ENCODE peak calls at places on chromosome 19, in nine cellular contexts. B, J, R, P, D, M, A, W and T are unnamed samples.

GRCh38 chr19:49631279-49631588 is 8.7 kb downstream of the RRAS start:
- DNase-seq in R (no peak), J (no peak), A (no peak), M (no peak), D (no peak), P (peak; percentile 45), B (no peak), W (no peak), T (no peak)

GRCh38 chr19:37817180-37817911 is 38.0 kb upstream of the ZNF573 start:
- DNase-seq in A (peak; percentile 80), D (peak; percentile 86), W (no peak), R (no peak), M (peak; percentile 54), J (peak; percentile 29), P (peak; percentile 24), B (peak; percentile 87), T (peak; percentile 84)

GRCh38 chr19:4359627-4360000 is 16.3 kb downstream of the MPND start:
- DNase-seq in R (no peak), W (no peak), B (no peak), A (no peak), D (no peak), M (no peak), P (no peak), J (no peak), T (no peak)

GRCh38 chr19:16542894-16543498 is 759 bp upstream of the CHERP start:
- DNase-seq in P (peak; percentile 4), W (no peak), J (no peak), R (no peak), D (no peak), A (peak; percentile 10), M (peak; percentile 37), B (peak; percentile 13), T (no peak)

GRCh38 chr19:33477781-33478180 is 43.8 kb downstream of the PEPD start:
- DNase-seq in W (no peak), A (no peak), R (no peak), P (no peak), M (no peak), D (no peak), B (no peak), J (no peak), T (peak; percentile 20)

GRCh38 chr19:41670755-41671154 is 17.3 kb downstream of the CEACAM7 start:
- DNase-seq in J (no peak), D (no peak), P (no peak), A (no peak), W (no peak), M (no peak), B (no peak), R (no peak), T (no peak)

GRCh38 chr19:48695743-48696352 is at the start of gene FUT2:
- DNase-seq in P (no peak), R (no peak), A (peak; percentile 67), B (peak; percentile 41), W (no peak), M (no peak), J (no peak), D (no peak), T (no peak)

GRCh38 chr19:8054169-8054568 is 1.6 kb downstream of the CCL25 start:
- DNase-seq in A (no peak), B (peak; percentile 13), P (no peak), W (no peak), D (no peak), J (no peak), M (no peak), R (no peak), T (no peak)

GRCh38 chr19:20167020-20167644 is at the start of gene ZNF486:
- DNase-seq in J (peak; percentile 99), D (peak; percentile 95), M (peak; percentile 99), B (peak; percentile 98), R (peak; percentile 83), A (peak; percentile 100), P (peak; percentile 97), W (peak; percentile 94), T (peak; percentile 94)

GRCh38 chr19:19224852-19225494 is 13.2 kb downstream of the NCAN start:
- DNase-seq in W (peak; percentile 88), D (peak; percentile 27), R (peak; percentile 54), P (peak; percentile 77), J (peak; percentile 63), B (peak; percentile 91), A (peak; percentile 94), M (peak; percentile 85), T (peak; percentile 90)

GRCh38 chr19:35151273-35152065 is 3.1 kb upstream of the FXYD5 start:
- DNase-seq in D (no peak), J (no peak), P (no peak), W (no peak), A (peak; percentile 49), M (no peak), R (no peak), B (no peak), T (no peak)

GRCh38 chr19:19217110-19217509 is 5.4 kb downstream of the NCAN start:
- DNase-seq in D (no peak), B (no peak), M (no peak), P (peak; percentile 12), W (no peak), A (peak; percentile 81), R (no peak), J (no peak), T (no peak)

GRCh38 chr19:46181386-46181774 is 33.3 kb downstream of the IGFL2 start:
- DNase-seq in D (no peak), J (no peak), W (no peak), R (no peak), B (no peak), M (peak; percentile 55), A (no peak), P (peak; percentile 63), T (no peak)

GRCh38 chr19:5534787-5535586 is 32.8 kb downstream of the TINCR start:
- DNase-seq in W (no peak), P (no peak), J (no peak), A (peak; percentile 53), R (no peak), D (no peak), M (peak; percentile 27), B (no peak), T (no peak)

GRCh38 chr19:45323671-45324081 is 1.0 kb upstream of the CKM start:
- DNase-seq in W (no peak), A (peak; percentile 57), M (no peak), B (peak; percentile 56), R (no peak), D (no peak), P (peak; percentile 19), J (no peak), T (no peak)

GRCh38 chr19:41969196-41969595 is 10.1 kb upstream of the RABAC1 start:
- DNase-seq in W (no peak), P (no peak), R (no peak), J (no peak), A (no peak), D (no peak), M (no peak), B (no peak), T (no peak)

GRCh38 chr19:5828661-5829566 is 10.6 kb downstream of the FUT6 start:
- DNase-seq in J (no peak), W (no peak), A (peak; percentile 62), D (no peak), M (peak; percentile 68), R (no peak), P (peak; percentile 15), B (peak; percentile 83), T (no peak)

GRCh38 chr19:30349131-30349730 is 23.0 kb upstream of the ZNF536 start:
- DNase-seq in M (no peak), P (no peak), W (no peak), D (no peak), A (peak; percentile 54), B (no peak), J (no peak), R (no peak), T (no peak)

GRCh38 chr19:18865106-18865972 is 30.6 kb downstream of the CERS1 start:
- DNase-seq in A (no peak), M (no peak), P (no peak), W (no peak), J (no peak), R (no peak), D (no peak), B (no peak), T (no peak)